ENCODE peak calls at places on chromosomes 16 and 17, in seven cellular contexts. I is naive thymus-derived CD4-positive, alpha-beta T cell; V is heart right ventricle; U is left ventricle myocardium inferior; H is ascending aorta; Z is endothelial cell of umbilical vein; C is effector memory CD4-positive, alpha-beta T cell. X is an unnamed sample. For H3K4me1, the result is how much of the 10 kb centered on the place peaks cover.

GRCh38 chr16:84009282-84009681 is 33.3 kb downstream of the SLC38A8 start:
- DNase-seq in U (no peak), I (no peak), Z (no peak), V (no peak), H (no peak), C (no peak), X (no peak)

GRCh38 chr17:35740997-35741931 is 9.8 kb downstream of the RASL10B start:
- DNase-seq in Z (no peak), V (no peak), U (no peak), I (no peak), C (no peak), H (no peak), X (no peak)

GRCh38 chr17:43845772-43846171 is 1.2 kb upstream of the CD300LG start:
- DNase-seq in U (no peak), I (no peak), Z (no peak), H (no peak), C (no peak), V (no peak), X (no peak)

GRCh38 chr17:72566671-72567484 is 446.1 kb downstream of the SOX9 start:
- DNase-seq in I (no peak), U (no peak), Z (no peak), V (no peak), C (no peak), H (no peak), X (no peak)

GRCh38 chr16:86559802-86560305 is 4.8 kb upstream of the MTHFSD start:
- DNase-seq in C (no peak), Z (no peak), I (no peak), U (no peak), V (no peak), H (no peak), X (no peak)

GRCh38 chr16:19137201-19137601 is 23.4 kb downstream of the ITPRIPL2 start:
- DNase-seq in U (no peak), V (no peak), I (no peak), C (no peak), Z (no peak), H (no peak), X (no peak)

GRCh38 chr17:38598536-38598935 is 7.2 kb downstream of the SRCIN1 start:
- DNase-seq in H (no peak), Z (peak), I (no peak), V (no peak), C (no peak), U (no peak), X (peak)

GRCh38 chr16:73010150-73010676 is 37.7 kb downstream of the ZFHX3 start:
- DNase-seq in V (no peak), I (no peak), H (peak), C (no peak), U (no peak), Z (peak), X (no peak)

GRCh38 chr16:17633146-17633966 is 162.6 kb upstream of the XYLT1 start:
- DNase-seq in V (no peak), I (no peak), C (no peak), H (no peak), U (no peak), Z (no peak), X (no peak)

GRCh38 chr16:25031441-25032307 is 16.5 kb upstream of the ARHGAP17 start:
- DNase-seq in U (peak), I (peak), H (peak), C (peak), V (peak), Z (peak), X (peak)

GRCh38 chr17:50836826-50837225 is 1.4 kb downstream of the WFIKKN2 start:
- DNase-seq in V (no peak), Z (no peak), C (no peak), I (no peak), U (no peak), H (no peak), X (no peak)

GRCh38 chr16:15041260-15042011 is 14.4 kb downstream of the NTAN1 start:
- DNase-seq in U (peak), H (peak), C (no peak), I (no peak), Z (no peak), V (peak), X (peak)

GRCh38 chr17:81684442-81684911 is 666 bp downstream of the HGS start:
- DNase-seq in Z (peak), I (no peak), C (no peak), V (no peak), U (no peak), H (no peak), X (peak)

GRCh38 chr16:69323428-69323827 is 7.0 kb downstream of the PDF start:
- DNase-seq in Z (no peak), H (peak), U (no peak), C (no peak), V (no peak), I (no peak), X (no peak)

GRCh38 chr17:49217651-49218413 is 7.3 kb downstream of the ABI3 start:
- DNase-seq in H (peak), C (peak), U (peak), V (peak), I (peak), Z (no peak), X (peak)

GRCh38 chr17:81282876-81283275 is 12.2 kb downstream of the SLC38A10 start:
- DNase-seq in U (no peak), Z (no peak), V (no peak), H (no peak), I (no peak), C (no peak), X (no peak)

GRCh38 chr16:30740364-30741251 is 7.6 kb upstream of the PHKG2 start:
- DNase-seq in I (no peak), U (peak), H (peak), Z (peak), V (peak), C (no peak), X (peak)

GRCh38 chr17:74043976-74044375 is 159.5 kb upstream of the RPL38 start:
- DNase-seq in C (no peak), V (no peak), I (no peak), H (no peak), Z (no peak), U (no peak), X (no peak)

GRCh38 chr17:2239882-2240430 is 63.6 kb downstream of the SMG6 start:
- DNase-seq in Z (peak), V (peak), H (peak), U (peak), C (no peak), I (no peak), X (peak)

GRCh38 chr16:47503936-47504335 is 42.8 kb downstream of the PHKB start:
- DNase-seq in V (no peak), Z (peak), U (no peak), H (no peak), I (no peak), C (no peak), X (no peak)

GRCh38 chr17:3985800-3986199 is 21.6 kb upstream of the ATP2A3 start:
- DNase-seq in C (no peak), U (no peak), V (no peak), Z (peak), I (no peak), H (no peak), X (no peak)

GRCh38 chr17:28745777-28746473 is 2.1 kb downstream of the TRAF4 start:
- DNase-seq in U (no peak), Z (no peak), H (no peak), V (no peak), C (no peak), I (no peak), X (peak)

GRCh38 chr17:8121531-8122390 is 2.1 kb downstream of the HES7 start:
- DNase-seq in H (no peak), I (no peak), C (no peak), Z (peak), U (no peak), V (peak), X (peak)

GRCh38 chr16:86519649-86520316 is 9.5 kb downstream of the FOXF1 start:
- DNase-seq in V (peak), I (peak), U (peak), Z (peak), H (no peak), C (peak), X (peak)

GRCh38 chr16:89536886-89537548 is 23.5 kb upstream of the RPL13 start:
- DNase-seq in I (no peak), H (no peak), C (no peak), V (no peak), U (no peak), Z (no peak), X (no peak)

GRCh38 chr17:81401727-81402529 is 6.7 kb downstream of the BAHCC1 start:
- DNase-seq in U (peak), I (no peak), C (no peak), V (no peak), H (no peak), Z (peak), X (peak)

GRCh38 chr16:24544640-24545039 is 5.3 kb downstream of the RBBP6 start:
- DNase-seq in H (no peak), V (no peak), C (no peak), I (no peak), U (no peak), Z (peak), X (no peak)

GRCh38 chr16:86221085-86221484 is 289.2 kb upstream of the FOXF1 start:
- DNase-seq in V (no peak), Z (no peak), H (peak), I (no peak), U (no peak), C (no peak), X (no peak)

GRCh38 chr16:70646260-70647241 is at the start of gene IL34:
- DNase-seq in I (no peak), C (no peak), Z (no peak), H (peak), U (no peak), V (no peak), X (no peak)

GRCh38 chr17:76156662-76156991 is 15.6 kb upstream of the FOXJ1 start:
- DNase-seq in I (no peak), U (no peak), Z (no peak), H (no peak), V (no peak), C (no peak), X (no peak)

GRCh38 chr17:44326867-44327444 is 2.3 kb upstream of the SLC25A39 start:
- DNase-seq in H (peak), C (peak), U (peak), Z (peak), I (peak), V (peak), X (peak)

GRCh38 chr17:18041776-18042175 is 2.6 kb downstream of the GID4 start:
- DNase-seq in H (no peak), V (no peak), U (no peak), Z (no peak), C (no peak), I (no peak), X (no peak)

GRCh38 chr17:35294756-35295155 is 51.9 kb downstream of the SLFN5 start:
- DNase-seq in H (no peak), U (no peak), I (no peak), V (no peak), C (no peak), Z (no peak), X (no peak)

DNA sequence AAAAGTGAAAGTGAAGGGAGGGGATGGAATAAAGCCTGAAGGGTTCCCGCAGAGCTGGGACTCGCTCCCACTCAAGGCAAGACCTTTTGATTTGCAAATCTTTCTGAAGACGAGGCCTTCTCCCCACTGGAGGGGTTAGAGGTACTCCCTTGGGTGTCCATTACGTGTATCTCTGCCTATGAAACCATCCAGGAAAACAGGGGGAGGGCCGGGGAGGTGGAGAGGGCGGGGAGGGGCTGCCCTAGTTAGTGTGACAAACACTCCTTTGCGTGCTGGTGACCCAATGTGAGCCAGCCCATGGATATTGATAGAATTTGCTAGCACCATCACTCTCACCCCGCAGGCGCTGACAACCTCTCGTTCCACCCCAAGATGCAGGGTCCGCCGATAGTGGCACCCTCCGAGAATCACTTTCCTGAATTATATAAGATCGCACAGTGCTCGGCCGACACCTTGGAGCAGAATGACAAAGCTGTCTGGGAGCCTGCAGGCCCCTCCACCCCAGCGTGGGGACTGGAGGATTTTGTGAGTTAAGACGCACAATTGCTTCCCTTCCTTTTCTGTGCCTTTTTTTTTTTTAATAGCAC is 155.1 kb downstream of the C16orf78 start:
- DNase-seq in C (no peak), V (no peak), H (no peak), U (no peak), Z (no peak), I (no peak), X (no peak)
- H3K4me3 ChIP-seq in C (peak), V (peak), H (peak), U (peak), Z (no peak), I (peak), X (peak)

DNA sequence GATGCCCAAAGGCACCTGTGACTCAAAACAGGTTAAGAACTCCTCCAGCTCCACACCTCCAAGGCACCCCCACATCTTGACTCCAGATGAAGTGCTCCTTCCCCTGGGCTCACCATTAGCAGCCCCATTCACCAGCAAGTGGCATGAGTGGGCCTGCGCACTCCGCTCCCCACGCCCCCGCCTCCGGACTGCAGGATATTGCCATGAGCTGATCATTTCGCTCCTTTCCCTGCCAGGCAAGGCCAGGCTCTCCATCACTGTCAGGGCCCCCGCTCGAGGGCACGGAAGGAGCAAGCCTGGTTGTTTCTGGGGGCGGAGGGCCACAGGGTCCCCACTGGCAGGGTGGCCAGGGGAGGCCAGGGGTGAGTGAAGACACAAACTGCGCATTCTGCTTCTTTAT is 69.9 kb downstream of the ZNF423 start:
- DNase-seq in V (no peak), H (no peak), Z (no peak), I (no peak), C (no peak), U (no peak), X (no peak)
- H3K4me1 ChIP-seq in V (under half), H (under half), Z (under half), I (under half), C (under half), U (under half), X (under half)

GRCh38 chr17:61371606-61372005 is 28.0 kb upstream of the TBX2 start:
- DNase-seq in H (no peak), Z (no peak), U (no peak), C (no peak), V (no peak), I (no peak), X (no peak)
- H3K4me3 ChIP-seq in H (no peak), Z (no peak), U (no peak), C (no peak), V (no peak), I (no peak), X (no peak)

DNA sequence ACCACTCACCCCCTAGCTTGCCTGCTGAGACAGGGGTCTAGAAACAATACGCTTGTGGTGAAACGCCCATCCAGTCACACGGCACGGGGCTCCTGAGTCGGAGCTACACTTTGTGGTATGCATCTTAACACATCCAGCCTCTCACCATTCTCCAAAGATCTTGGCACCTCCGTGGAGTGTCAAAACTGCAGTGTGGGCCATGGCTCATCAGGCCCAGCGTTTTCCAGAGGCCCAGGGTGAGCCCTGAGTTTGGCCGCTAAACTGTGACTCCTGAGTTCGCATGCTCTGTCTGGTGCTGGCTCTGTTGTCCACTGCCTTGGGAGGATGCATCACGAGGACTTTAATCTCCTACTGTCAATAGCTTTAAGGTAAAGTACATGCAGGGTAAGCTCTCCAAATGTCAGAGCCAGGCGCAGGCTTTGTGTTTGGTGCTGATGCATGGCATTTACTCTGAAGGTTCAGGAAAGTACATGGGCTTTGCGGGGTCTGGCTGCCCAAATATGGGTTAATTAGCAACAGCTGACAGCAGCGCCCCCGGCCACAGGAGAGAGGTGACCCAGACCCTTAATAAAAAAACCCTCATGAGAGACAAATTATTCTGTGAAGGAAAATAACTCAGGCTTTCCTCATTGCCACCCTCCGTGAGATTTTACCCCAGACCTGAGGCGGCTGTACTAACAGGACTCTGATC is 118.4 kb downstream of the CCDC182 start:
- DNase-seq in C (no peak), U (no peak), Z (no peak), H (no peak), V (no peak), I (no peak), X (no peak)
- H3K4me1 ChIP-seq in C (under half), U (half or more), Z (under half), H (under half), V (under half), I (under half), X (under half)

GRCh38 chr17:64320613-64321553 is 57.8 kb upstream of the TEX2 start:
- DNase-seq in Z (peak), I (no peak), C (peak), V (peak), H (peak), U (peak), X (peak)
- H3K4me3 ChIP-seq in Z (no peak), I (no peak), C (no peak), V (no peak), H (peak), U (peak), X (no peak)

GRCh38 chr16:75195811-75196790 is 10.9 kb downstream of the CTRB2 start:
- DNase-seq in U (no peak), Z (no peak), C (no peak), I (no peak), V (no peak), H (no peak), X (no peak)

GRCh38 chr16:75192606-75193264 is 14.2 kb downstream of the CTRB2 start:
- DNase-seq in Z (no peak), H (no peak), V (no peak), I (no peak), C (no peak), U (no peak), X (no peak)

GRCh38 chr16:75196826-75197225 is 10.1 kb downstream of the CTRB2 start:
- DNase-seq in C (no peak), H (no peak), U (no peak), V (no peak), Z (no peak), I (no peak), X (no peak)

GRCh38 chr16:75193265-75193650 is 13.7 kb downstream of the CTRB2 start:
- DNase-seq in C (no peak), V (no peak), I (no peak), H (no peak), U (no peak), Z (no peak), X (no peak)

GRCh38 chr16:75193730-75194444 is 13.1 kb downstream of the CTRB2 start:
- DNase-seq in U (no peak), C (no peak), I (no peak), H (no peak), V (no peak), Z (no peak), X (no peak)
- H3K4me1 ChIP-seq in U (under half), C (under half), I (under half), H (under half), V (under half), Z (under half), X (under half)

DNA sequence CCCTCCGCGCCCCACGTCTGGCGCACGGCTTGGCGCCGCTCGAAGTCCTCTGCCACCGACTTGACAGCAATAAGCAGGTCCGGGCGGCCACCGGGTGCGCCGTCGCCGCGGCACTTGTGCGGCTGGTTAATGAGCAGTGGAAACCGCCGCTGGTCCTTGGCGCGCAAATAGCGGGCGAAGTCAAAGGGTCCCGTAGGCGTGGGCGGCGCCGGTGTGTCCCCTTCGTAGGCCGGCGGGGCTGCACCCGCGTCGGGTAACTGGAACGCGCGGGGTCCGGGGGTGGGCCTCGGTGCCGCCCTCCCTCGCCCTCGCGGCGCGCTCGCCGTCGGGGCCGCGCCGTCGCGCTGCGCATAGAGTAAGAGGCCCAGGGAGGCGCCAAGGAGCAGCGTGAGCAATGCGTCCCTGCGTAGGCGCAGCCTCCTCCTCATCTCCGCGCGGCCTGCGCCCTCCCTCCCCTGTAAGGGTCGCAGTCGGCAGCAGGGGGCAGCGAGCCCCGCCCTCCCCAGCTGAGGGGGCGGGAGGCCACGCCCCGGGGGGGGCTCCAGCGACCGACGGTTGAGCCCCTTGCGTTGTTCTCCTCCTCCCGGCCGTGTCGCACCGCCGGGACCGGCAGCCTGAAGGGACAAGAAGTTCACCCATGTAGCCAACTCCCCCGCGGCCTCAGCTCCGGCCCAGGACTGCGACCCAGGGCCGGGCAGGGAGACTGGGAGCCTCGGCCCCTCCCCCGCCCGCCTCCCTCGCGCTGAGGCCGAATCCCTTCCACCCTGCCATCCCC is 553 bp downstream of the B3GNT9 start:
- DNase-seq in Z (peak), U (peak), I (no peak), H (no peak), V (no peak), C (no peak), X (no peak)
- H3K4me3 ChIP-seq in Z (peak), U (peak), I (peak), H (peak), V (peak), C (peak), X (peak)

GRCh38 chr17:39980402-39981206 is at the start of gene PSMD3:
- DNase-seq in H (peak), Z (peak), I (peak), U (peak), C (peak), V (peak), X (peak)

GRCh38 chr17:39979865-39980401 is 674 bp upstream of the PSMD3 start:
- DNase-seq in H (no peak), Z (no peak), V (no peak), U (no peak), I (no peak), C (no peak), X (peak)

GRCh38 chr17:39982069-39982371 is 1.4 kb downstream of the PSMD3 start:
- DNase-seq in V (no peak), I (no peak), U (no peak), H (no peak), Z (no peak), C (no peak), X (no peak)

GRCh38 chr17:39979021-39979660 is 1.5 kb upstream of the PSMD3 start:
- DNase-seq in Z (no peak), I (no peak), U (no peak), V (no peak), H (no peak), C (no peak), X (no peak)

GRCh38 chr17:39981207-39982068 is 831 bp downstream of the PSMD3 start:
- DNase-seq in U (no peak), V (no peak), Z (peak), H (no peak), I (no peak), C (no peak), X (no peak)
- H3K4me1 ChIP-seq in U (under half), V (under half), Z (under half), H (under half), I (under half), C (under half), X (under half)

X was measured in transverse colon.